ENCODE peak calls at places on chromosomes 11 and 22, in ten cellular contexts. O, Q, G, N, E, L, B, P, T and V are unnamed samples.

GRCh38 chr11:19393941-19394340 is 153.2 kb upstream of the E2F8 start:
- DNase-seq in O (peak), Q (no peak), G (no peak), N (no peak), E (no peak), L (no peak), B (no peak), P (no peak), T (no peak), V (no peak)

GRCh38 chr22:42595434-42595833 is 19.2 kb downstream of the POLDIP3 start:
- DNase-seq in O (no peak), Q (no peak), G (no peak), N (no peak), E (no peak), L (no peak), B (no peak), P (no peak), T (no peak), V (no peak)

GRCh38 chr11:123300874-123301695 is 106.0 kb upstream of the CLMP start:
- DNase-seq in O (no peak), Q (no peak), G (no peak), N (no peak), E (no peak), L (peak), B (no peak), P (peak), T (no peak), V (no peak)

GRCh38 chr11:69664103-69664775 is 10.9 kb downstream of the LTO1 start:
- DNase-seq in O (no peak), Q (no peak), G (no peak), N (no peak), E (no peak), L (no peak), B (no peak), P (no peak), T (peak), V (no peak)

GRCh38 chr11:25816411-25816810 is 515.5 kb upstream of the ANO3 start:
- DNase-seq in O (no peak), Q (no peak), G (no peak), N (no peak), E (no peak), L (no peak), B (no peak), P (no peak), T (no peak), V (no peak)

GRCh38 chr11:109421981-109422590 is at the start of gene C11orf87:
- DNase-seq in O (no peak), Q (no peak), G (no peak), N (no peak), E (no peak), L (no peak), B (no peak), P (no peak), T (no peak), V (no peak)

GRCh38 chr11:94217705-94218104 is 86.7 kb upstream of the IZUMO1R start:
- DNase-seq in O (no peak), Q (no peak), G (no peak), N (no peak), E (no peak), L (no peak), B (no peak), P (no peak), T (no peak), V (no peak)

GRCh38 chr11:101718406-101718805 is 134.6 kb upstream of the TRPC6 start:
- DNase-seq in O (no peak), Q (no peak), G (no peak), N (no peak), E (no peak), L (no peak), B (no peak), P (no peak), T (no peak), V (no peak)

GRCh38 chr22:36663581-36663980 is 40.0 kb downstream of the CACNG2 start:
- DNase-seq in O (no peak), Q (no peak), G (no peak), N (no peak), E (no peak), L (no peak), B (no peak), P (no peak), T (no peak), V (no peak)

GRCh38 chr22:42500164-42500835 is 19.3 kb downstream of the RRP7A start:
- DNase-seq in O (peak), Q (peak), G (peak), N (peak), E (peak), L (peak), B (peak), P (peak), T (peak), V (peak)

GRCh38 chr11:111823629-111824028 is 47.8 kb downstream of the ALG9 start:
- DNase-seq in O (no peak), Q (no peak), G (no peak), N (no peak), E (no peak), L (no peak), B (no peak), P (no peak), T (no peak), V (no peak)

GRCh38 chr22:45308624-45309421 is 911 bp upstream of the FAM118A start:
- DNase-seq in O (no peak), Q (peak), G (no peak), N (no peak), E (no peak), L (no peak), B (no peak), P (peak), T (no peak), V (no peak)

GRCh38 chr11:76347391-76347790 is 33.5 kb downstream of the THAP12 start:
- DNase-seq in O (no peak), Q (no peak), G (no peak), N (no peak), E (peak), L (no peak), B (no peak), P (no peak), T (no peak), V (no peak)

GRCh38 chr22:44019416-44019815 is 4.7 kb upstream of the PARVB start:
- DNase-seq in O (no peak), Q (no peak), G (no peak), N (no peak), E (no peak), L (no peak), B (no peak), P (no peak), T (no peak), V (no peak)

GRCh38 chr11:1561955-1562354 is 10.1 kb downstream of the DUSP8 start:
- DNase-seq in O (no peak), Q (no peak), G (no peak), N (no peak), E (no peak), L (no peak), B (no peak), P (no peak), T (no peak), V (no peak)

GRCh38 chr22:17366830-17367229 is 2.4 kb upstream of the CECR2 start:
- DNase-seq in O (no peak), Q (peak), G (no peak), N (no peak), E (no peak), L (peak), B (peak), P (peak), T (no peak), V (peak)

GRCh38 chr11:104531075-104531474 is 367.1 kb upstream of the PDGFD start:
- DNase-seq in O (no peak), Q (no peak), G (no peak), N (no peak), E (no peak), L (peak), B (no peak), P (no peak), T (no peak), V (no peak)

GRCh38 chr22:38271927-38272372 is 860 bp downstream of the TMEM184B start:
- DNase-seq in O (no peak), Q (no peak), G (peak), N (peak), E (peak), L (no peak), B (peak), P (no peak), T (no peak), V (peak)

GRCh38 chr11:57776101-57776511 is 14.5 kb downstream of the CTNND1 start:
- DNase-seq in O (no peak), Q (no peak), G (no peak), N (no peak), E (no peak), L (no peak), B (no peak), P (no peak), T (no peak), V (no peak)

GRCh38 chr11:108774037-108774436 is 109.2 kb downstream of the DDX10 start:
- DNase-seq in O (no peak), Q (no peak), G (no peak), N (no peak), E (no peak), L (no peak), B (no peak), P (no peak), T (no peak), V (no peak)

GRCh38 chr11:124761301-124762021 is 629 bp downstream of the ESAM start:
- DNase-seq in O (no peak), Q (no peak), G (no peak), N (no peak), E (no peak), L (no peak), B (no peak), P (no peak), T (no peak), V (no peak)

GRCh38 chr22:26027341-26027740 is 141.9 kb upstream of the SEZ6L start:
- DNase-seq in O (no peak), Q (no peak), G (no peak), N (no peak), E (no peak), L (no peak), B (no peak), P (no peak), T (no peak), V (no peak)

GRCh38 chr11:66473608-66474525 is 6.4 kb upstream of the DPP3 start:
- DNase-seq in O (no peak), Q (no peak), G (no peak), N (no peak), E (no peak), L (no peak), B (no peak), P (no peak), T (no peak), V (no peak)

GRCh38 chr11:66475349-66476172 is 4.7 kb upstream of the DPP3 start:
- DNase-seq in O (no peak), Q (no peak), G (no peak), N (no peak), E (no peak), L (no peak), B (no peak), P (no peak), T (no peak), V (no peak)

GRCh38 chr11:66477256-66478201 is 2.7 kb upstream of the DPP3 start:
- DNase-seq in O (no peak), Q (no peak), G (no peak), N (no peak), E (no peak), L (no peak), B (no peak), P (no peak), T (no peak), V (no peak)

GRCh38 chr11:66476841-66477251 is 3.4 kb upstream of the DPP3 start:
- DNase-seq in O (no peak), Q (no peak), G (no peak), N (no peak), E (no peak), L (peak), B (no peak), P (no peak), T (no peak), V (no peak)

GRCh38 chr11:66476173-66476840 is 3.9 kb upstream of the DPP3 start:
- DNase-seq in O (no peak), Q (no peak), G (no peak), N (no peak), E (no peak), L (no peak), B (no peak), P (no peak), T (no peak), V (no peak)
- TF ChIP-seq POLR2A in O (no peak), Q (no peak), G (no peak), N (no peak), E (no peak), L (no peak), B (no peak), P (no peak), T (no peak), V (no peak)

GRCh38 chr22:49948116-49948515 is 12.5 kb upstream of the PIM3 start:
- DNase-seq in O (no peak), Q (no peak), G (peak), N (no peak), E (peak), L (no peak), B (no peak), P (no peak), T (no peak), V (no peak)

GRCh38 chr22:49946612-49947295 is 13.8 kb upstream of the PIM3 start:
- DNase-seq in O (no peak), Q (no peak), G (peak), N (no peak), E (no peak), L (no peak), B (no peak), P (no peak), T (no peak), V (no peak)

GRCh38 chr22:49948573-49948957 is 12.0 kb upstream of the PIM3 start:
- DNase-seq in O (no peak), Q (no peak), G (no peak), N (no peak), E (no peak), L (no peak), B (no peak), P (no peak), T (no peak), V (no peak)

GRCh38 chr22:49948958-49949913 is 11.3 kb upstream of the PIM3 start:
- DNase-seq in O (no peak), Q (no peak), G (peak), N (peak), E (peak), L (peak), B (no peak), P (no peak), T (no peak), V (no peak)

GRCh38 chr22:49947296-49947622 is 13.3 kb upstream of the PIM3 start:
- DNase-seq in O (no peak), Q (no peak), G (no peak), N (no peak), E (no peak), L (no peak), B (no peak), P (no peak), T (no peak), V (no peak)
- H3K27ac ChIP-seq in O (no peak), Q (no peak), G (peak), N (no peak), E (peak), L (peak), B (no peak), P (peak), T (no peak), V (peak)

DNA sequence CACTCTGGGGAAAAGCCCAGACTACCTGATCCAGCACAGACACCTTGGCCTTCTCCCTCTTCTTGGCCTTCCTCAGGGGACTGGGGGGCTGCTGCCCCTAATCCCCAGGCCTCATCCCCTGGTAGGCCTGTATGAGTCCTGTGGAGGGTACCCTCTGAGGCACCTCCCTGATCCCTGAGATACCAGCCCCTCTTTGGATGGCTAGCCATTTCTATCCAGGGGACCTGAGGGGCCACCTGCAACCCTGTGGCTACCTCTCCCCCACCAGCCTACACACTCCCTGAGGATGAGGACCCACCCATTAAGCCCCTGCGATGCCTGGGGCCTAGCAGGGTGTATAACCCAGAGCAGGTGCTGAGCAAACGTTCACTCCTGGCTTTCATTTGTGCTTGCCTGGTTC is 54.6 kb downstream of the HIRA start:
- DNase-seq in O (no peak), Q (no peak), G (no peak), N (no peak), E (no peak), L (no peak), B (no peak), P (no peak), T (no peak), V (peak)
- TF ChIP-seq POLR2A in O (no peak), Q (no peak), G (no peak), N (no peak), E (no peak), L (no peak), B (no peak), P (no peak), T (no peak), V (no peak)

GRCh38 chr11:121292503-121293275 is at the start of gene SC5D:
- DNase-seq in O (peak), Q (peak), G (peak), N (peak), E (peak), L (peak), B (peak), P (peak), T (peak), V (peak)

GRCh38 chr11:121295246-121296007 is 2.9 kb downstream of the SC5D start:
- DNase-seq in O (no peak), Q (no peak), G (no peak), N (no peak), E (no peak), L (no peak), B (no peak), P (no peak), T (no peak), V (no peak)

GRCh38 chr11:121291319-121291718 is 1.3 kb upstream of the SC5D start:
- DNase-seq in O (no peak), Q (no peak), G (no peak), N (no peak), E (no peak), L (no peak), B (no peak), P (no peak), T (no peak), V (no peak)

GRCh38 chr11:121293276-121293569 is 652 bp downstream of the SC5D start:
- DNase-seq in O (no peak), Q (no peak), G (no peak), N (no peak), E (no peak), L (no peak), B (no peak), P (no peak), T (no peak), V (no peak)

DNA sequence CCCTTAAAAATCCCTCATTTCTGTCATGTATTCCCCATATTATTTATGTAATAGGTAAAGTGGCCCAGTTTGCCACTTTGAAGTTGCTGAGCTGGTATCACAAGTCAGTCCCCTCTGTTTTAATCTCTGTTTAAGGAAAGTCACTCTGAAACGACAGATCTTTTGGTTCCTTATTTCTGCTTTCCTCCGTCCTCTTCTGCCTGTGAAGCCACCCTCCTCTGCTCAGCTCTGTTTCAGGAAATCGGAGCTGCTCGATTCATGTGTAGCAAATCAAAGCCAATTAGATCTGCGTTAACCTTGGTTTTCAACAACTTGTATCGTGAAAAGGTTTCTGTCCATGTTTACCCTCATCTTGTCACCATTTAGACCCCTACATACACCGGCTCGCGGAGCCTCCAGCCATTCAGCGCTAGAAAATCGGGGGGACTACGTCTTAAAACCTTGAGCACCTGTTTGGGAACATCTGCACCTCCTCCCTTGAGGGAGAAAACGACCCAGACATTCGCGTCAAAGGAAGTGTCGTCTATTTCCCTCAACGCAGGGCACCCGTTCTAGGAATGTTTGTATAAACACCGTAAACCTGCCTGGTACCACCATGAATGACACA is 572 bp upstream of the SC5D start:
- DNase-seq in O (peak), Q (no peak), G (no peak), N (no peak), E (no peak), L (no peak), B (no peak), P (no peak), T (peak), V (no peak)
- H3K27ac ChIP-seq in O (peak), Q (peak), G (peak), N (peak), E (peak), L (peak), B (peak), P (peak), T (peak), V (peak)

DNA sequence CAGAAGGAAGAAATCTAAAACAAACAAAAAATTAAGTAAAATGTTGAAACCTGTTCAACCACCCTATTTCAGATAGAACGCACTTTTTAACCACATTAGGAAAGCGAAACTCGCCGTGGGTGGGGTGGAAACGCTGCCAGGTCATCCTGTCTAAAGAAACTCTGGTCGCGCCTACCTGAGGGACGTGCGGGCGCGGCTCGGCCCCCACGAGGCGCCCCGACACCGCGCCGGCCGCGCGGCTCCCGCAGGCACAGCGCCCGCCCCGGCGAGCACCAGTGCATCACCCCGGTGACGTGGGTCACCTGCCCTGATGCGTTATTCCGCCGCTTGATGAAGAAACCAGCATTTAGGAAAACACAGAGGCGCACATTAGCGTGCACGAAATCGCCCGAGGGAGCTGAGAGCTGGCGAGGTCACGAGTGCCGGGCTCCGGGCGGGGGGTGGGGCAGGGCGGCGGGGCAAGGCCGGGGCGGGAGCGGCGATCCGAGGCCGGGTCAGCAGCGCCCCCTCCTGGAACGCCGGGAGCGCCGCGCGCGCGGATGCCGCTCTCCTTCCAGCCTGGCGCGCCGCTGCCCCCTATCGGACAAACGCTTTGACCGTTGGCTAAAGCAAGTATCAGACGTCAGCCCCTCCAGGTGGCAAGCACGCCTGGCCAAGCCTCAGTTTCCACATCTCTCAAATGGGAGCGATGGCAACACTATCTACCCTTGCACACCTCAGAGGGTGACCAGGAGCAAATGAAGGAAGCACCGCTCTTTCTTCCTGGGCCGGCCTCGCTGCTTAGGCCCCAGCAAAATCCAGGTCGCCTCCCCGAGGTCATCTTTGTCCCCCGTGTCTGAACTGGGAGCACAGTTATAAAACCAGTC is 15.7 kb upstream of the SNX32 start:
- DNase-seq in O (peak), Q (peak), G (peak), N (peak), E (peak), L (peak), B (peak), P (peak), T (peak), V (peak)
- TF ChIP-seq POLR2A in O (peak), Q (peak), G (no peak), N (peak), E (no peak), L (peak), B (no peak), P (no peak), T (peak), V (no peak)

GRCh38 chr11:115287266-115287665 is 216.9 kb downstream of the CADM1 start:
- DNase-seq in O (no peak), Q (no peak), G (no peak), N (no peak), E (no peak), L (no peak), B (no peak), P (no peak), T (no peak), V (no peak)

GRCh38 chr11:115291391-115291744 is 212.8 kb downstream of the CADM1 start:
- DNase-seq in O (no peak), Q (no peak), G (no peak), N (no peak), E (no peak), L (no peak), B (no peak), P (no peak), T (peak), V (no peak)

GRCh38 chr11:115286614-115287013 is 217.6 kb downstream of the CADM1 start:
- DNase-seq in O (no peak), Q (no peak), G (no peak), N (no peak), E (no peak), L (no peak), B (no peak), P (no peak), T (no peak), V (no peak)

GRCh38 chr11:115284766-115285165 is 219.4 kb downstream of the CADM1 start:
- DNase-seq in O (no peak), Q (no peak), G (no peak), N (no peak), E (no peak), L (no peak), B (no peak), P (no peak), T (no peak), V (no peak)

GRCh38 chr11:115290479-115291390 is 213.5 kb downstream of the CADM1 start:
- DNase-seq in O (no peak), Q (no peak), G (no peak), N (no peak), E (no peak), L (no peak), B (no peak), P (no peak), T (no peak), V (no peak)
- H3K27ac ChIP-seq in O (no peak), Q (no peak), G (no peak), N (no peak), E (no peak), L (no peak), B (no peak), P (no peak), T (no peak), V (no peak)